ENCODE peak calls at places on chromosome 21, in four cellular contexts. U is H9, I is fibroblast of pulmonary artery, G is RWPE1. W is an unnamed sample.

GRCh38 chr21:46545363-46545762 is 59.5 kb downstream of the S100B start:
- DNase-seq in U (no peak), I (no peak), G (peak), W (peak)

GRCh38 chr21:33948951-33949444 is 33.4 kb upstream of the ATP5PO start:
- DNase-seq in U (no peak), I (no peak), G (no peak), W (no peak)

GRCh38 chr21:42820513-42821465 is 58.5 kb downstream of the WDR4 start:
- DNase-seq in U (no peak), I (no peak), G (no peak), W (no peak)

GRCh38 chr21:38496224-38496623 is 2.1 kb downstream of the ERG start:
- DNase-seq in U (no peak), I (no peak), G (no peak), W (no peak)

GRCh38 chr21:43639470-43640178 is 19.7 kb downstream of the HSF2BP start:
- DNase-seq in U (no peak), I (peak), G (peak), W (no peak)

GRCh38 chr21:16709866-16710550 is 802.8 kb upstream of the CXADR start:
- DNase-seq in U (no peak), I (peak), G (no peak), W (no peak)

GRCh38 chr21:43880111-43880985 is 15.3 kb downstream of the AGPAT3 start:
- DNase-seq in U (no peak), I (no peak), G (no peak), W (peak)

GRCh38 chr21:45332981-45333582 is 45.4 kb upstream of the POFUT2 start:
- DNase-seq in U (peak), I (no peak), G (no peak), W (peak)

W was measured in H7.